ENCODE peak calls at places on chromosomes 13 and 19, in five cellular contexts. G, L, Z, T and A are unnamed samples. For H3K4me1, the result is how much of the 10 kb centered on the place peaks cover.

GRCh38 chr19:41810301-41810700 is 13.9 kb downstream of the CEACAM3 start:
- DNase-seq in G (no peak), L (no peak), Z (no peak), T (no peak), A (no peak)

GRCh38 chr13:47397739-47398138 is 500.9 kb upstream of the HTR2A start:
- DNase-seq in G (no peak), L (no peak), Z (no peak), T (peak), A (peak)

GRCh38 chr13:110546933-110547332 is 14.6 kb downstream of the RAB20 start:
- DNase-seq in G (no peak), L (peak), Z (peak), T (peak), A (peak)

GRCh38 chr19:4130635-4131438 is 6.9 kb upstream of the MAP2K2 start:
- DNase-seq in G (no peak), L (no peak), Z (no peak), T (peak), A (peak)

GRCh38 chr13:76939215-76939614 is 9.1 kb upstream of the ACOD1 start:
- DNase-seq in G (no peak), L (no peak), Z (no peak), T (peak), A (peak)

GRCh38 chr13:46265292-46265691 is 53.6 kb downstream of the LRRC63 start:
- DNase-seq in G (no peak), L (no peak), Z (no peak), T (no peak), A (no peak)

GRCh38 chr13:111937763-111938375 is 129.1 kb upstream of the SOX1 start:
- DNase-seq in G (no peak), L (no peak), Z (peak), T (no peak), A (peak)

GRCh38 chr19:50519006-50519575 is 5.4 kb upstream of the ASPDH start:
- DNase-seq in G (no peak), L (no peak), Z (no peak), T (no peak), A (no peak)

GRCh38 chr13:85970727-85971126 is 171.5 kb upstream of the SLITRK6 start:
- DNase-seq in G (peak), L (no peak), Z (no peak), T (no peak), A (no peak)

GRCh38 chr19:17754634-17755532 is 3.6 kb downstream of the FCHO1 start:
- DNase-seq in G (peak), L (no peak), Z (no peak), T (no peak), A (no peak)

GRCh38 chr13:42549555-42549941 is 24.4 kb upstream of the TNFSF11 start:
- DNase-seq in G (no peak), L (no peak), Z (no peak), T (no peak), A (no peak)

GRCh38 chr13:69737129-69737935 is 370.3 kb upstream of the ATXN8OS start:
- DNase-seq in G (no peak), L (no peak), Z (no peak), T (no peak), A (no peak)

GRCh38 chr13:109468123-109468522 is 318.3 kb downstream of the IRS2 start:
- DNase-seq in G (no peak), L (no peak), Z (no peak), T (no peak), A (no peak)

GRCh38 chr13:66994498-66995365 is 235.4 kb downstream of the PCDH9 start:
- DNase-seq in G (peak), L (no peak), Z (no peak), T (no peak), A (no peak)

GRCh38 chr13:100515410-100515800 is 73.2 kb downstream of the GGACT start:
- DNase-seq in G (no peak), L (no peak), Z (no peak), T (no peak), A (no peak)
- H3K4me1 ChIP-seq in G (under half), L (under half), Z (under half), T (under half), A (under half)

DNA sequence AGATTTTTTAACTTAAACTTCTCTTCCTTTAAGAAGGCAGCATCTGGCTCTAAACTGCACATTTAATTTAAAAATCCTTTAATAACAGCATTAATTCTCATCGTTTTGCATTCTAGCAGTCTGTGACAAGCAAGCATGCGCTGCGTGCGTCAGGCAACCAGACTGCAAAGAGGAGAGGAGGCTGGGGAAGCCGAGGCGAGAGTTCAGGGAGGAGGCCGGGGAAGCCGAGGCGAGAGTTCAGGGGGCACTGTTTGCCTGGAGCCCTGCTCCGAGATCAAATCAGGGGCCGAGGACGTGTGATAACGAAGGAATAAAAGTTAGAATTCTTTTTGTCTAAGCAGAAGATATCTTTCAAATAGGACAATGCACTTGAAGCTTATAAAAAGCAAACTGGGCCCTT is 435.7 kb downstream of the EFNB2 start:
- DNase-seq in G (no peak), L (no peak), Z (no peak), T (no peak), A (no peak)
- H3K4me1 ChIP-seq in G (under half), L (under half), Z (under half), T (under half), A (under half)

DNA sequence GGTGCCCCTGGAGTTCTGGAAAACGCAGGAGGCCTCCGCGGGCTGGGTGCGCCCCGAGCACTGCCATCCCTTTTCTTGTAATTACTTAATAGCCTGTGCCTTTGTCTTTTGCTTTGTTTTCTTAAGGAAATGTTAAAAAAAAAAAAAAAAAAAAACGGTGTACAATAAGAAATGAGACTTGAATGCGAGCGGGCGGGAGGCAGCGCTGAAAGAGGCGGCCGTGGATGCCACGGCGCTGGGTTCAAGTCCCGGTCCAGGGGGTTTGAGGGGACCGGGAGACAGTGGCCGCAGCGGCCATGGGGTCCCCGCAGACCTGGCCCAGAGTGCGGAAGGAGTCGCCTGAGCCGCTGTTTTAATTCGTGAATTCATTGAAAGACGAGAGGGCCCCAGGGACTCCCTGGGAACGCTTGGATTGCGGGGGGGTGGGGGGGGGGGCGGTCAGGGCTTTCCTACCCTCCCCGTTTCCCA is 349.1 kb upstream of the ARGLU1 start:
- DNase-seq in G (no peak), L (no peak), Z (no peak), T (no peak), A (no peak)
- H3K4me1 ChIP-seq in G (under half), L (under half), Z (under half), T (under half), A (under half)

DNA sequence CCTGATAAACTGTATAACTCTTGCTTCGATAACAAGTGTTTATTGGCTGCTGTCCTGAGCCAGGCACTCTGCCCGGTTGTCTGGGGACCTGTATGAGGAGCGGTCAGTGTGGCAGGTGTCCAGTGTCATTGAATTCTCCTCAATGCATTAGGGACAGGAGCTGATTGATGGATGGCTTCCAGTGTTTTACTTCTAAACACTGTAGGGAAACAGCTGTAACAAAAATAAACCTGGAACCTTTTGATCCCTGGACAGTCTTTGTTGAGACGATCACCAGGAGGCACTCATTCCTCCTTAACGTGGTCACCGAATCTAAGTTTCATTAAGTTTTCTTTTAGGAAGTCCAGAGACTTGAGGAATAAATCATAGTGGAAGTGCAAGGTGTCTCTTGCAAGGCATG is 17.9 kb downstream of the UBAC2 start:
- DNase-seq in G (no peak), L (no peak), Z (peak), T (peak), A (peak)
- H3K4me1 ChIP-seq in G (half or more), L (under half), Z (under half), T (under half), A (under half)

GRCh38 chr19:12939292-12939606 is 840 bp downstream of the CALR start:
- DNase-seq in G (peak), L (no peak), Z (no peak), T (peak), A (peak)

GRCh38 chr19:12943437-12944044 is 2.1 kb upstream of the RAD23A start:
- DNase-seq in G (peak), L (no peak), Z (no peak), T (no peak), A (no peak)

GRCh38 chr19:12939908-12940533 is 1.6 kb downstream of the CALR start:
- DNase-seq in G (no peak), L (no peak), Z (no peak), T (no peak), A (peak)

GRCh38 chr19:12938536-12939291 is at the start of gene CALR:
- DNase-seq in G (peak), L (no peak), Z (no peak), T (no peak), A (no peak)

DNA sequence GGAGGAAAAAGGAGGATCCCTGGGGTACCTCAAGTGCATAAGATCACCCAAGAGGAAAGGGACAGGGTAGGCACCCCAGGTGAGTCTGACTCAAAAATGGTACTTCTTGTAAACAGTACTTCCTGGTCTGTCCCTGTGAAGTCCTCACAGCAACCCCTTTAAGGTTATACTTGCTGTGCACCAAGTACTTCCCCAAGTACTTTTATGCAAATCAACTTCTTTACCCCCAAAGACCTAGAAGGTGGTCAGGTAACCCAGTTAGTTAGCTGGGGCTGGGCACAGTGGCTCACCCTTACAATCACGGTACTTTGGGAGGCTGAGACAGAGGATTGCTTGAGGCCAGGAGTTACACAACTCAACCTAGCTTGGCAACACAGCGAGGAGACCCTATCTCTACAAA is 2.5 kb downstream of the CALR start:
- DNase-seq in G (peak), L (no peak), Z (no peak), T (no peak), A (no peak)
- H3K4me1 ChIP-seq in G (under half), L (under half), Z (under half), T (under half), A (under half)

DNA sequence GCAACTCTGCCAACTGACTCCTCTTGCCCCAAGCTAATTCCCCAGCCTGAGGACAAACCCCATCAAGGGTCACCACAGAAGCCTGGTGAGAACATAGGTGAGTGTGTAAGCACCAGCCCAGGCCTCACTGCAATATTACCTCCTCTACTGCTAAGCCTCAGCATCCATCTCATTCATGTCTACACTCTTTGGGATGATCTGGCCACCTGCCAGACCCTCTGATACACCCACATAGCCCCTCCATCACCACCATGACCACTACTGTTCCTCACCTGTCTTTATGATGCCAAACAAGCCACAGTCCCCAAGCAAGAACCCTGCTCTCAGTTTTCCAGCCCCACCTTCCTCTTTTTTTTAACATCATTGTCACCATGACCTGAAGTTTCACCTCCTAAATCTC is 2.3 kb downstream of the ZNF792 start:
- DNase-seq in G (no peak), L (no peak), Z (no peak), T (no peak), A (no peak)
- H3K4me1 ChIP-seq in G (under half), L (under half), Z (under half), T (under half), A (under half)

DNA sequence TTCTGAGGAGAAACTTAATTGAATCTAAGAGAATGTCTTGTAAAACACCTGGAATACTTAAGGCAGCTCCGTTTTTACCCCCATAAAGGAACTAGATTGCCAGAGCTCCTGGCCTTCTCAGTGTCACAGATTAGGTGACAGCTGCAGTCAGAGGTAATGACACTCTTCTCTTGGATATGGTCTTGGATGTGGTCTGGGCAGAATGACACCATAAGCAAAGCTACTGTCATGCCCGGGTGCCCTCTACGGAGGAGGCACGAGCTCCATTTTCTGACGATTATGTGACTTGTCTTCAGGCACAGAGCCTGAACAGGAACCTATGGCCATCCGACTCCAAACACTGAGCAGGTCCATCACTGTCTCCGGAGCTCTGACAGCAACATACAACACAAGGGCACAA is 46.7 kb downstream of the STK24 start:
- DNase-seq in G (no peak), L (no peak), Z (no peak), T (no peak), A (no peak)
- H3K4me1 ChIP-seq in G (under half), L (under half), Z (under half), T (under half), A (under half)

GRCh38 chr19:46863818-46864629 is 3.2 kb downstream of the ARHGAP35 start:
- DNase-seq in G (no peak), L (peak), Z (peak), T (peak), A (no peak)
- H3K4me1 ChIP-seq in G (half or more), L (under half), Z (half or more), T (under half), A (under half)

GRCh38 chr13:19993024-19993423 is 34.5 kb downstream of the ZMYM2 start:
- DNase-seq in G (no peak), L (no peak), Z (no peak), T (no peak), A (no peak)
- H3K4me1 ChIP-seq in G (under half), L (under half), Z (under half), T (under half), A (under half)